ENCODE peak calls at places on chromosomes 1 and 21, in four cellular contexts. Q, G, T and O are unnamed samples.

GRCh38 chr1:212827831-212828278 is 19.6 kb downstream of the SPATA45 start:
- DNase-seq in G (no peak), Q (no peak), T (no peak), O (no peak)

GRCh38 chr1:39898648-39899603 is 2.8 kb downstream of the MYCL start:
- DNase-seq in G (peak), T (peak), Q (peak), O (peak)

GRCh38 chr1:52008074-52008809 is 17.7 kb upstream of the RAB3B start:
- DNase-seq in T (no peak), Q (no peak), G (no peak), O (no peak)

GRCh38 chr21:17270234-17270633 is 242.6 kb upstream of the CXADR start:
- DNase-seq in G (no peak), T (peak), Q (peak), O (no peak)

GRCh38 chr1:54475357-54476230 is 69.4 kb upstream of the SSBP3 start:
- DNase-seq in T (peak), G (no peak), Q (no peak), O (no peak)

GRCh38 chr1:246492611-246493245 is 14.4 kb downstream of the SMYD3 start:
- DNase-seq in G (peak), T (peak), Q (peak), O (peak)

GRCh38 chr1:155892801-155893200 is 18.3 kb downstream of the RIT1 start:
- DNase-seq in T (no peak), G (no peak), Q (no peak), O (no peak)

GRCh38 chr1:36924282-36924791 is 110.0 kb downstream of the GRIK3 start:
- DNase-seq in Q (peak), G (peak), T (peak), O (peak)

GRCh38 chr1:52702886-52703787 is 5.0 kb upstream of the COA7 start:
- DNase-seq in Q (peak), T (peak), G (peak), O (peak)

GRCh38 chr1:200919386-200919785 is 24.7 kb downstream of the INAVA start:
- DNase-seq in T (no peak), Q (no peak), G (no peak), O (no peak)

DNA sequence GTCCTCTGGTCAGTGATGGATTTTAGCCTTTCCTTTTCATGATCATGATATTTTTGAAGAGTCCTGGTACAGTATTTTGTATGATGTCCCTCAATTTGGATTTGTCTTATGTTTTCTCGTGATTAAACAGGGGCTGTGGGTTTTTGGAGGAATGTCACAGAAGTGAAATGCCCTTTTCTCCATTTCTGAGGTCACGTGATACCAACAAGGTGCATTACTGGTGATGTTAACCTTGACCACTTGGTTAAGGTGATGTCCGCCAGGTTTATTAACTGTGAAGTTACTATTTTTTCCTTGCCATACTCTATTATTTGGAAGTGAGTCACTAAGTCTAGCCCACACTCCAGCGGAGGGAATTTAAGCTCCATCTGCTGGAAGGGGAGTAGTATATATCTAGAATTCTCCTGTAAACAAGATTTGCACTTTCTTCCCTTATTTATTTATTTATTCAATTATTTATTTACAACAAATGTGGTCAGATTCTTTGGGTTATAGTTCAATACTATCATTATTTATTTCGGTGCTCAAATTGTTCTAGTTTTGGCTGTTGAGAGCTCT is 123.4 kb downstream of the HIVEP3 start:
- DNase-seq in G (no peak), T (no peak), Q (no peak), O (no peak)
- TF ChIP-seq CTCF in G (peak), T (peak), Q (peak), O (no peak)

GRCh38 chr1:48292706-48293105 is 70.2 kb downstream of the SLC5A9 start:
- DNase-seq in Q (no peak), G (no peak), T (no peak), O (no peak)
- TF ChIP-seq CTCF in Q (no peak), G (no peak), T (no peak), O (no peak)

GRCh38 chr1:234605983-234606730 is 3.8 kb downstream of the IRF2BP2 start:
- DNase-seq in T (no peak), G (no peak), Q (peak), O (no peak)
- TF ChIP-seq CTCF in T (no peak), G (peak), Q (peak), O (no peak)

DNA sequence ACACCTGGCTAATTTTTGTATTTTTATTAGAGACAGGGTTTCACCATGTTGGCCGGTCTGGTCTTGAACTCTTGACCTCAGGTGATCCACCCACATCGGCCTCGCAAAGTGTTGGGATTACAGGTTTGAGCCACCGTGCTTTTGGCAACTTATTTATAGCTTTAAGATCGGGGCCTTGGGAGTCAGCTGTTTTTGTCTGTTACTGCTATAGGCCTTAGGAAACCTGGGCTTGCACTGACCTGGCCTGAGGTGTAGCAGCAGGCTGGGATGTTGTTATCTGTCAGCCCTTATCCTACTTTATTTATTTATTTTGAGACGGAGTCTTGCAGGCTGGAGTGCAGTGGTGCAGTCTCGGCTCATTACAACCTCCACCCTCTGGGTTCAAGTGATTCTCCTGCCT is 11.4 kb downstream of the SZRD1 start:
- DNase-seq in Q (no peak), T (no peak), G (no peak), O (no peak)
- TF ChIP-seq CTCF in Q (no peak), T (no peak), G (no peak), O (no peak)

DNA sequence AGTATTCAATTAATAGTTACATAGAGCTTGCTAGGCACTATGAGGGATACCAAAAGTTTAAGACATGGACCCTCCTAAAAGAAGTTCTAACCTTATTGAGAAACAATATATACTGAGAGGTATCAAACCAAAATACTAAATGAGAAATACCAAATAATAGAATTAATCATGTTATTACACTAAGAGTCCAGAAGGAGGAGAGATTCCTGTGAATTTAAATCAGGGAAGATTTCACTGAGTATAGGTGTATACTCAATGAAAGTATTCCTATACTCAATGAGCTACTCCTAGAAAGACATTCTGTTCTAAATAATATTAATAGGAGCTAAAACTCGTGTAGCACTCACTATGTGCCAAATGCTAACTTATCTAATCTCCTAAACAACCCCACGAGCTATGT is 9.4 kb downstream of the CR1L start:
- DNase-seq in T (no peak), Q (no peak), G (no peak), O (no peak)
- TF ChIP-seq CTCF in T (peak), Q (peak), G (peak), O (peak)

GRCh38 chr1:116228501-116228900 is 117.3 kb downstream of the MAB21L3 start:
- DNase-seq in T (no peak), G (no peak), Q (peak), O (no peak)

GRCh38 chr1:116231752-116232151 is 120.6 kb downstream of the MAB21L3 start:
- DNase-seq in T (no peak), Q (no peak), G (no peak), O (no peak)

GRCh38 chr1:116230712-116231111 is 119.5 kb downstream of the MAB21L3 start:
- DNase-seq in Q (peak), T (no peak), G (no peak), O (no peak)

GRCh38 chr1:116232989-116233514 is 121.9 kb downstream of the MAB21L3 start:
- DNase-seq in G (no peak), Q (peak), T (peak), O (no peak)
- TF ChIP-seq CTCF in G (no peak), Q (peak), T (peak), O (no peak)

DNA sequence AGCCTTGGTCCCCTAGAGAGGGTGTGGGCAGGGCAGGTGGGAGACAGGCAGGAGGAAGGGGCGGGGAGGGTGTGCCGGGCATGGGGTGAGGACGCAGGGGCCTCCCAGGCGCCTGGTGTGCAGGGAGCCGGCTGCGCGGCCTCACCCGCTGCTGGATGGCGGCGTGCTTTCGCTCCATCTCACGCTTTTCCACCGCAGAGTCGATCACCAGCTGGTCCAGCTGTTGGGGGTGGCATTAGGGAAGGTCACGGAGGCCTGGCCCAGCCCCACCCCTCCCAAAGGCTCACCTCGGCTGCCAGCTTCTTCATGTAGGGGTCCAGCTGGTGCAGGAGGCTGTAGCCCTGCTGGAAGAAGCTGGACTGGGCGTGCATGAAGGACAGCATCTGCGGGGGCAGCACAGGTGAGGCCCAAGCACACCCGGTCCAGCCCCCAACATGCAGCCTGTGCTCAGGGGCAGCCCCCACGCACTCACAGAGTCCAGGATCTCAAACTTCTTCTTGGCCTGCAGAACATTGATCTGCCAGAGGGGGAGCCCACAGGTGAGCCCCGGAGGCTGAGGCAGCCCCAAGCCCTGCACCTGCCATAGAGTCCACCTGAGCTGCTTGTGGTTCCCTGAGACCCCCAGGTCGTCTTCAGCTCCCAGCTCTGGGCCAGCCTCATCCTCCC is 7.9 kb downstream of the ACAP3 start:
- DNase-seq in T (peak), Q (peak), G (no peak), O (no peak)
- TF ChIP-seq CTCF in T (peak), Q (peak), G (peak), O (peak)

GRCh38 chr1:79874289-79874688 is 867.8 kb upstream of the ADGRL4 start:
- DNase-seq in T (no peak), G (no peak), Q (no peak), O (no peak)
- TF ChIP-seq CTCF in T (no peak), G (no peak), Q (no peak), O (no peak)